ENCODE peak calls at places on chromosomes 2 and 18, in six cellular contexts. V is spleen, N is tibial nerve, Z is heart left ventricle, M is HepG2, H is IMR-90. L is an unnamed sample. For H3K4me1, the result is how much of the 10 kb centered on the place peaks cover.

GRCh38 chr2:32135409-32135808 is 30.3 kb upstream of the SLC30A6 start:
- DNase-seq in V (no peak), N (no peak), Z (no peak), M (peak), H (peak), L (no peak)

GRCh38 chr2:199861116-199861774 is 10.3 kb upstream of the FTCDNL1 start:
- DNase-seq in V (no peak), N (no peak), Z (no peak), M (peak), H (peak), L (no peak)

GRCh38 chr2:191637182-191638078 is 40.5 kb upstream of the NABP1 start:
- DNase-seq in V (no peak), N (no peak), Z (no peak), M (peak), H (peak), L (no peak)

GRCh38 chr18:3984163-3984757 is 470.8 kb downstream of the DLGAP1 start:
- DNase-seq in V (no peak), N (no peak), Z (no peak), M (no peak), H (no peak), L (no peak)

GRCh38 chr2:36834721-36835120 is 131.6 kb downstream of the STRN start:
- DNase-seq in V (no peak), N (no peak), Z (no peak), M (no peak), H (no peak), L (no peak)

GRCh38 chr2:208619993-208620392 is 213.4 kb downstream of the PTH2R start:
- DNase-seq in V (no peak), N (no peak), Z (no peak), M (no peak), H (no peak), L (no peak)

GRCh38 chr2:177187631-177188312 is 24.8 kb upstream of the HNRNPA3 start:
- DNase-seq in V (no peak), N (no peak), Z (no peak), M (peak), H (peak), L (no peak)

GRCh38 chr2:67877281-67877680 is 185.5 kb downstream of the C1D start:
- DNase-seq in V (no peak), N (no peak), Z (no peak), M (no peak), H (no peak), L (no peak)

GRCh38 chr2:190404487-190404886 is 3.7 kb upstream of the MFSD6 start:
- DNase-seq in V (no peak), N (no peak), Z (no peak), M (no peak), H (peak), L (no peak)

GRCh38 chr2:70753978-70754377 is 14.0 kb downstream of the ADD2 start:
- DNase-seq in V (no peak), N (no peak), Z (no peak), M (no peak), H (no peak), L (no peak)

GRCh38 chr2:239264838-239265651 is 135.8 kb downstream of the HDAC4 start:
- DNase-seq in V (peak), N (no peak), Z (no peak), M (no peak), H (peak), L (no peak)

GRCh38 chr2:12881952-12882351 is 165.2 kb downstream of the TRIB2 start:
- DNase-seq in V (no peak), N (no peak), Z (no peak), M (no peak), H (no peak), L (no peak)

GRCh38 chr2:120436460-120436739 is 90.5 kb downstream of the INHBB start:
- DNase-seq in V (peak), N (peak), Z (no peak), M (no peak), H (no peak), L (no peak)

GRCh38 chr2:39413063-39413722 is 23.9 kb downstream of the MAP4K3 start:
- DNase-seq in V (no peak), N (no peak), Z (no peak), M (peak), H (no peak), L (no peak)

GRCh38 chr2:128788636-128789220 is 470.1 kb upstream of the HS6ST1 start:
- DNase-seq in V (peak), N (no peak), Z (no peak), M (no peak), H (no peak), L (no peak)

GRCh38 chr2:56118474-56118873 is 65.3 kb upstream of the CCDC85A start:
- DNase-seq in V (no peak), N (no peak), Z (no peak), M (no peak), H (no peak), L (no peak)

GRCh38 chr18:12657849-12658829 is at the start of gene SPIRE1:
- DNase-seq in V (peak), N (peak), Z (peak), M (peak), H (peak), L (peak)
- TF ChIP-seq CTCF in V (no peak), N (no peak), Z (peak), M (peak), H (peak), L (no peak)

DNA sequence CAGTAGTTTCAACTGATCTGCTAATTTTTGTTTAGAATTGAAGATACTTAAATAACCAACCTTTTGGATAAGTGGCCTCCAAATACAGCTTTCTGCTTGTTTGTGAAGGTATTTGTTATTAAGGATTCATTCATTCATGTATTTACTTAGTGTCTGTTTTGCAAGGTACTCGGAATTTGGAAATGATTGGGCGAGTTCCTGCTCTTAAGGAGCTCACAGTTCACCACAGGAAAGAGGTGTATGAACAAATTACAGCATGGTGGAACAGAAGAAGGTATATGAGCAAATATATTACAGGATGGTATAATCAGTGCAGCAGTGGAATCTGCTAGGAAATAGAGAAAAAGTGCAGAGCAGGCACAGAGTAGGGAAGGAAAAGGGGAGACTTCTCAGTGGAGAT is 4.5 kb downstream of the ACSL3 start:
- DNase-seq in V (no peak), N (no peak), Z (no peak), M (peak), H (no peak), L (no peak)
- H3K4me1 ChIP-seq in V (half or more), N (half or more), Z (half or more), M (half or more), H (under half), L (under half)

GRCh38 chr2:85794491-85795121 is 40.8 kb downstream of the ATOH8 start:
- DNase-seq in V (peak), N (no peak), Z (no peak), M (no peak), H (no peak), L (peak)
- TF ChIP-seq POLR2A in V (no peak), N (no peak), Z (no peak), M (no peak), H (no peak), L (no peak)

GRCh38 chr2:185734658-185735057 is 3.9 kb upstream of the FSIP2 start:
- DNase-seq in V (no peak), N (no peak), Z (no peak), M (no peak), H (no peak), L (no peak)

GRCh38 chr2:185736210-185736609 is 2.4 kb upstream of the FSIP2 start:
- DNase-seq in V (no peak), N (no peak), Z (no peak), M (no peak), H (no peak), L (no peak)

DNA sequence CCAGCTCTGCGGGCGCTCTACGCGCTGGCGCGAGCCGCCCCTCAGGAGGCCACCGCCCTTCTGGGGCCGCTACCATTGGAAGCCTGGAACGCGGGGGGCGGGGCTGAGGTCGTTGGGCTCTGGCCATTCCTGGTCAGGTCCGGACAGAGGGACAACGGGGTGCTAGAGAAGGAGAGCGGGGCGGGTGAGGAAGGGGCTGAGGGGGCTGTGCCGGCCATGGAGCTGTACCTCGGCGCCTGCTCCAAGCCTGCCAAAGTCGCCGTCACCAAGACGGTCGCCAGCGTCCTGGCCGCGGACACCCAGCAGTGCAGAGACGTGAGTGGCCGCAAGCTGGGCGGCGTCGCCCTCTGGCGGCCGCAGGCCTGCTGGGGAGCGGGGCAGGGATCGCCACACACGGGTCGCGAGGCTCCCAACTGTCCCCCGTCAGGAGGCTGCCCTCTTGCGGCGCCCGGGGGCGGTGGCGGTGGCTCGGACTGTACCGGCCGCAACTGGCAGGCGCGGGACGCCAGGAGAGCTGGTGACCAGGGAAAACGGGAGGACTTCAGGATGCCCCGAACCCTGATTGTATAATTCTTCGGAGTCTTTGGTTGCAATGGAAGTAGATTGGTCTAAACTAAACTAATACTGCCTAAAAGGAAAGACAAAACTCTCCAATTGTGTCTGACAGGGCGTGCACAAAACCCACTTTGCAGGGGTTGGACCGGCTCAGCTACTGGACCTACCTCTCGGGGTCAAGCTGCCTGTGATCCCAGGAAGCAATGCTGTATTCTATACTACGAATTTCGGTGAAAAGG is at the start of gene FSIP2:
- DNase-seq in V (peak), N (peak), Z (peak), M (peak), H (peak), L (peak)
- TF ChIP-seq CTCF in V (peak), N (peak), Z (peak), M (peak), H (peak), L (no peak)

L was measured in ovary.